ENCODE peak calls at places on chromosomes 13 and 19, in ten cellular contexts. I is ovary, P is HepG2, G is heart left ventricle, M is AG10803, R is ascending aorta, K is hepatocyte, U is fibroblast of mammary gland, T is AG04449, F is fibroblast of lung. X is an unnamed sample.

GRCh38 chr13:74669149-74669548 is 534.9 kb upstream of the KLF12 start:
- DNase-seq in I (no peak), P (no peak), G (no peak), M (no peak), R (no peak), K (no peak), U (no peak), T (no peak), F (no peak), X (no peak)

GRCh38 chr13:106661236-106661635 is 93.3 kb upstream of the ARGLU1 start:
- DNase-seq in I (no peak), P (no peak), G (no peak), M (no peak), R (no peak), K (no peak), U (no peak), T (no peak), F (no peak), X (no peak)

GRCh38 chr19:54335164-54335563 is 3.8 kb downstream of the LILRA4 start:
- DNase-seq in I (no peak), P (no peak), G (no peak), M (no peak), R (no peak), K (no peak), U (no peak), T (no peak), F (no peak), X (no peak)

GRCh38 chr13:110381029-110381360 is 73.9 kb downstream of the COL4A2 start:
- DNase-seq in I (no peak), P (no peak), G (no peak), M (no peak), R (no peak), K (no peak), U (no peak), T (no peak), F (no peak), X (no peak)

GRCh38 chr19:20060282-20060681 is 17.5 kb upstream of the ZNF90 start:
- DNase-seq in I (no peak), P (no peak), G (no peak), M (no peak), R (no peak), K (no peak), U (no peak), T (no peak), F (no peak), X (no peak)

GRCh38 chr13:32246468-32246867 is 68.7 kb downstream of the ZAR1L start:
- DNase-seq in I (peak), P (peak), G (peak), M (peak), R (peak), K (peak), U (peak), T (no peak), F (peak), X (peak)

GRCh38 chr19:39264306-39265290 is 3.6 kb upstream of the IFNL2 start:
- DNase-seq in I (no peak), P (no peak), G (no peak), M (no peak), R (no peak), K (peak), U (no peak), T (no peak), F (no peak), X (no peak)

GRCh38 chr19:43468354-43469159 is 3.1 kb upstream of the LYPD3 start:
- DNase-seq in I (no peak), P (no peak), G (no peak), M (no peak), R (no peak), K (no peak), U (no peak), T (no peak), F (no peak), X (no peak)

GRCh38 chr19:3374369-3375112 is 8.2 kb downstream of the NFIC start:
- DNase-seq in I (peak), P (no peak), G (peak), M (no peak), R (peak), K (no peak), U (no peak), T (no peak), F (peak), X (no peak)

GRCh38 chr13:22735381-22735995 is 445.3 kb upstream of the SGCG start:
- DNase-seq in I (no peak), P (no peak), G (no peak), M (no peak), R (no peak), K (peak), U (no peak), T (no peak), F (no peak), X (no peak)

GRCh38 chr13:31742102-31742695 is 2.9 kb downstream of the RXFP2 start:
- DNase-seq in I (peak), P (peak), G (peak), M (peak), R (peak), K (peak), U (peak), T (no peak), F (peak), X (peak)

GRCh38 chr13:19670147-19670546 is 36.7 kb downstream of the MPHOSPH8 start:
- DNase-seq in I (no peak), P (no peak), G (no peak), M (peak), R (no peak), K (no peak), U (no peak), T (no peak), F (no peak), X (no peak)

GRCh38 chr19:16888629-16889371 is at the start of gene F2RL3:
- DNase-seq in I (peak), P (no peak), G (peak), M (peak), R (no peak), K (no peak), U (no peak), T (no peak), F (peak), X (no peak)

GRCh38 chr13:50910483-50910805 is 853 bp downstream of the RNASEH2B start:
- DNase-seq in I (no peak), P (peak), G (peak), M (peak), R (no peak), K (no peak), U (peak), T (no peak), F (peak), X (no peak)

DNA sequence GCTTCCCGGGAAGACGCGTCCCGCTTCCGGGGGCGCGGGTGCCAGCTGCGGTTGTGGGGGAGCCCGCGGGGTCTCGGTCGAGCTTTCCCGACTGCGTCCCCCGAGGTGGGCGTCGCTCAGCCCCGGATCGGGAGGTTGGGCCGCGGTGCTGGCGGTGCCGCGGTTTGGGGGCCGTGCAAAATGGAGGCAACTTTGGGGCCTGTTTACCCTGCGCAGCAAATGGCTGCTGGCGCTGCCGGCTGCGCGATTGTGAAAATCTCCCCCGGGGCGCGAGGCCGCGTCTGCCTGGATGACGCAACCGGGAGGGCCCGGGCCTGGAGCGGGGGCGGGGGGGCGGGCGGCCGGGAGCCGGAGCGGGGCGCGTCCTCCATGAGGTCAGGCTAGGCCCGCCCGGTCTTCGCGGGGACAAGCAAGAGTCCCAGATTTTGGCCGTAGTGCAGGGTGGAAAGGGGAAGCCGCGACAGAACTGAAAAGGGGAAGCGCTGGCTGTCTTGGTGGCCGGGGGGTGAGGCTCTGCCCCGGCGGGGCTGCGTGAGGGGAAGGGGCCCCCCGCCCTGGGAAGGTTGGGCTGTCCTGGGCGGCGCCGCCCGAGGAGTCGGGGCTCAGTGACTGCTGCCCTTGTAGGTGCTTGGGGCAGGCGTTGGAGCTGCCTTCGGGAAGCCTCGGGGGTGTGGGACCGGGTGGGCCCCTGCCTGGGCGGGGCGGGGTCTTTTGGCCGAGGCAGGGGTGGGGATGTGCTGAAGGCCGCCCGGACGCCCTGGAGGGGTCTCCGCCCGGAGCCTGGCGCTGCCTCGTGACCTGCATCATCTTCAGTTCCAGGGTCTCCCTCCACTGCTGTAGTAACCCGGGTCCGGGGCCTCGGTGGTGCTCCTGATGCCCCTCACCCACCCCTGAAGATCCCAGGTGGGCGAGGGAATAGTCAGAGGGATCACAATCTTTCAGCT is 11.1 kb downstream of the PEAK3 start:
- DNase-seq in I (peak), P (peak), G (peak), M (peak), R (peak), K (peak), U (peak), T (no peak), F (peak), X (no peak)
- H3K4me3 ChIP-seq in I (peak), P (peak), G (peak), M (peak), R (peak), K (peak), U (peak), T (peak), F (peak), X (peak)

DNA sequence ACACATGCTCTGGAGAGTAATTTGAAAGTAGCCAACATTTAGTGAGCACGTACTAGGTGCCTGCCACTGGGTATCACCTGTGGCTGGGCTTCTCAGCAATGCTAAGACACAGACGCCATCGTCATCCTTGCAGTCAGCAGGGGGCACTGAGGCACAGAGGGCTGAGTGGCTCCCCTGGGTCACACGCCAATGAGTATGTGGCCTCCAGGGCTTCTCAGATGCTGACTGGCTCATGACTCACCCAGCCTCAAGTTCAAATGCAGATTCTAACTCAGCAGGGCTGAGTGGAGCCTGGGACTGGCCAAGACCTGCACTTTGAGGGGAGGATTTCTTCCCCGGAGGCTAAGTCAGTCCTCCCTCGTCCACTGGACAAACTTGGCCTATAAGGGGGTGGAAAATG is 115.1 kb upstream of the CACNA1A start:
- DNase-seq in I (no peak), P (no peak), G (no peak), M (peak), R (no peak), K (no peak), U (peak), T (peak), F (peak), X (peak)
- TF ChIP-seq CTCF in I (no peak), P (peak), G (no peak), M (no peak), R (no peak), K (no peak), U (peak), T (peak), F (peak), X (peak)

GRCh38 chr19:860481-861098 is 1.1 kb downstream of the CFD start:
- DNase-seq in I (peak), P (peak), G (peak), M (peak), R (no peak), K (peak), U (peak), T (no peak), F (peak), X (no peak)

GRCh38 chr19:861756-862528 is 2.5 kb downstream of the CFD start:
- DNase-seq in I (peak), P (peak), G (no peak), M (no peak), R (no peak), K (peak), U (no peak), T (no peak), F (peak), X (no peak)

GRCh38 chr19:861099-861755 is 1.8 kb downstream of the CFD start:
- DNase-seq in I (no peak), P (no peak), G (no peak), M (no peak), R (no peak), K (no peak), U (no peak), T (no peak), F (no peak), X (no peak)

GRCh38 chr19:862529-863304 is 3.3 kb downstream of the CFD start:
- DNase-seq in I (peak), P (no peak), G (no peak), M (no peak), R (peak), K (peak), U (peak), T (no peak), F (peak), X (no peak)

GRCh38 chr19:863305-863620 is 3.8 kb downstream of the CFD start:
- DNase-seq in I (no peak), P (no peak), G (no peak), M (no peak), R (no peak), K (no peak), U (no peak), T (no peak), F (no peak), X (no peak)
- H3K4me3 ChIP-seq in I (no peak), P (no peak), G (peak), M (no peak), R (no peak), K (no peak), U (no peak), T (no peak), F (no peak), X (no peak)

GRCh38 chr13:29771247-29771646 is 79.2 kb downstream of the UBL3 start:
- DNase-seq in I (no peak), P (peak), G (no peak), M (peak), R (no peak), K (peak), U (peak), T (no peak), F (peak), X (no peak)
- TF ChIP-seq CTCF in I (no peak), P (peak), G (peak), M (peak), R (peak), K (peak), U (peak), T (peak), F (no peak), X (peak)

GRCh38 chr19:50607874-50608785 is 31.6 kb downstream of the SYT3 start:
- DNase-seq in I (peak), P (peak), G (peak), M (peak), R (peak), K (peak), U (peak), T (peak), F (peak), X (peak)
- H3K4me3 ChIP-seq in I (no peak), P (no peak), G (no peak), M (no peak), R (no peak), K (no peak), U (no peak), T (no peak), F (no peak), X (no peak)

GRCh38 chr13:104246955-104247354 is 1180.7 kb upstream of the SLC10A2 start:
- DNase-seq in I (no peak), P (no peak), G (no peak), M (no peak), R (no peak), K (no peak), U (no peak), T (no peak), F (no peak), X (no peak)
- TF ChIP-seq CTCF in I (no peak), P (no peak), G (no peak), M (no peak), R (no peak), K (no peak), U (no peak), T (no peak), F (no peak), X (no peak)